ENCODE peak calls at places on chromosomes 13 and 19, in nine cellular contexts. Z, J, P, R, G, V, B, K and F are unnamed samples.

GRCh38 chr19:46970815-46971214 is 48.8 kb upstream of the NPAS1 start:
- DNase-seq in K (no peak), V (peak; percentile 79), J (peak; percentile 44), P (no peak), R (peak; percentile 82), G (no peak), B (no peak), Z (peak; percentile 26), F (no peak)

GRCh38 chr19:12778020-12778904 is 2.9 kb upstream of the HOOK2 start:
- DNase-seq in G (peak; percentile 93), K (peak; percentile 85), V (peak; percentile 86), Z (peak; percentile 81), P (peak; percentile 70), R (peak; percentile 66), B (no peak), J (peak; percentile 92), F (peak; percentile 55)

GRCh38 chr13:30529085-30529815 is 63.5 kb upstream of the HMGB1 start:
- DNase-seq in R (no peak), B (no peak), J (no peak), K (no peak), G (no peak), V (no peak), Z (no peak), P (no peak), F (no peak)

GRCh38 chr19:52935434-52935833 is 12.2 kb upstream of the ZNF888 start:
- DNase-seq in G (peak; percentile 54), J (peak; percentile 11), R (no peak), K (no peak), P (no peak), V (no peak), Z (no peak), B (no peak), F (peak; percentile 41)

GRCh38 chr13:41250993-41251392 is 12.4 kb downstream of the MTRF1 start:
- DNase-seq in G (no peak), V (no peak), P (no peak), R (no peak), K (no peak), Z (no peak), J (no peak), B (no peak), F (no peak)

GRCh38 chr13:26722321-26722720 is 38.3 kb downstream of the GPR12 start:
- DNase-seq in Z (no peak), V (no peak), R (no peak), K (no peak), B (no peak), G (no peak), P (no peak), J (no peak), F (no peak)

GRCh38 chr13:79404985-79405384 is 1.1 kb downstream of the RBM26 start:
- DNase-seq in V (no peak), B (no peak), R (no peak), Z (no peak), K (no peak), G (no peak), J (no peak), P (no peak), F (no peak)

GRCh38 chr19:43300876-43301765 is 31.8 kb upstream of the PSG9 start:
- DNase-seq in G (no peak), B (no peak), P (no peak), J (no peak), R (no peak), K (no peak), V (no peak), Z (peak; percentile 92), F (no peak)

GRCh38 chr13:113920606-113921306 is 53.1 kb downstream of the C13orf46 start:
- DNase-seq in K (no peak), Z (no peak), B (no peak), R (peak; percentile 5), J (no peak), P (peak; percentile 9), G (no peak), V (no peak), F (no peak)

GRCh38 chr19:12464769-12465725 is 19.6 kb downstream of the ZNF709 start:
- DNase-seq in V (no peak), R (no peak), G (no peak), Z (peak; percentile 33), P (no peak), B (no peak), K (no peak), J (no peak), F (no peak)

GRCh38 chr13:28597641-28598040 is 61.3 kb upstream of the POMP start:
- DNase-seq in Z (no peak), J (peak; percentile 51), V (no peak), R (no peak), B (no peak), K (no peak), G (peak; percentile 58), P (no peak), F (no peak)

GRCh38 chr13:27476943-27477681 is 26.7 kb upstream of the MTIF3 start:
- DNase-seq in J (no peak), Z (peak; percentile 83), G (peak; percentile 16), K (peak; percentile 62), B (no peak), R (no peak), V (no peak), P (no peak), F (peak; percentile 53)

GRCh38 chr19:32977269-32977668 is 5.2 kb downstream of the FAAP24 start:
- DNase-seq in K (no peak), J (no peak), Z (no peak), V (no peak), P (no peak), B (no peak), G (peak; percentile 23), R (no peak), F (no peak)

GRCh38 chr19:29675650-29676186 is 10.5 kb downstream of the PLEKHF1 start:
- DNase-seq in V (no peak), J (no peak), P (no peak), B (no peak), K (peak; percentile 40), G (no peak), R (peak; percentile 72), Z (no peak), F (no peak)

GRCh38 chr13:33262069-33262487 is 23.5 kb downstream of the STARD13 start:
- DNase-seq in Z (peak; percentile 87), V (no peak), R (no peak), G (no peak), P (no peak), J (no peak), B (no peak), K (peak; percentile 79), F (peak; percentile 27)

GRCh38 chr13:33263484-33263883 is 22.1 kb downstream of the STARD13 start:
- DNase-seq in P (no peak), Z (no peak), K (no peak), V (no peak), R (no peak), B (no peak), J (no peak), G (no peak), F (no peak)

GRCh38 chr13:33263976-33264619 is 21.5 kb downstream of the STARD13 start:
- DNase-seq in P (no peak), R (peak; percentile 30), V (no peak), K (no peak), B (no peak), G (no peak), Z (no peak), J (no peak), F (no peak)

GRCh38 chr13:33262554-33262953 is 23.0 kb downstream of the STARD13 start:
- DNase-seq in J (no peak), R (no peak), B (no peak), Z (no peak), G (no peak), V (no peak), P (no peak), K (no peak), F (no peak)

DNA sequence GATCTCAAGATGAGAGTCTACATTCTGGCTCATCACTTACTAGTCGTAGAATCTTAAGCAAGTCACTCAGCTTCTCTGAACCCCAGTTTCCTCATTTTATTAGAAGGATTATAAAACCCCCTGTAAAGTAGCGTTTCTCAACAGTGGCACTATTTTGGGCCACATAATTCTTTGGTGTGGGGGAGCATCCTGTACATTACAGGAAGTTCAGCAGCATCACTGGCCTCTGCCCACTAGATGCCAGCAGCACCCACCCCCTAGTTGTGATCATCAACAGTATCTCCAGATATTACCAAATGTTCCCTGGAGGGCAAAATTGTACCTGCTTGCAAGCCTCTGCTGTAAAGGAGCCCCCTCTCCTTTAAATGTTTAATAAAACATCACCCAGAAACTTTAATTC is 22.6 kb downstream of the STARD13 start:
- DNase-seq in K (no peak), B (no peak), G (no peak), V (no peak), P (no peak), J (no peak), R (no peak), Z (no peak), F (no peak)
- TF ChIP-seq CTCF in K (no peak), B (no peak), G (peak; percentile 6), V (no peak), P (no peak), J (peak; percentile 10), R (no peak), Z (no peak), F (no peak)

GRCh38 chr19:27776020-27776419 is 1436.9 kb downstream of the UQCRFS1 start:
- DNase-seq in V (no peak), G (peak; percentile 60), B (no peak), Z (no peak), J (peak; percentile 69), P (no peak), R (no peak), K (no peak), F (no peak)
- TF ChIP-seq CTCF in V (no peak), G (peak; percentile 42), B (no peak), Z (peak; percentile 55), J (peak; percentile 79), P (no peak), R (no peak), K (no peak), F (peak; percentile 24)

DNA sequence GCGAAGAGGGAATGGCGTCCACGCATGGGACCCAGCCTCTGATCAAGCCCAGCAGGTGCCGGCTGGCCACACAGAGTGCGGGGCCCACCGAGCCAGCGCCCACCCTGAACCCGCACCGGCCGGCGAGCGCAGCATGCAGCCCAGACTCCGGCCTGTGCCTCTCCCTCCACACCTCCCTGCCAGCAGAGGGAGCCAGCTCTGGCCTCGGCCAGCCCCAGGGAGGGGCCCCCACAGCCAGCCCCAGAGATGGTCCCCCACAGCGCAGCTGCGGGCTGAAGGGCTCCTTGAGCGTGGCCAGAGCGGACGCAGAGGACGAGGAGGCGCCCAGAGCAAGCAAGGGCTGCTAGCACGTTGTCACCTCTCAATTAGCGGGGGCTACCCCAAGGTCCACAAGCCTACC is 904.5 kb downstream of the SLITRK6 start:
- DNase-seq in B (no peak), P (no peak), K (no peak), J (no peak), Z (no peak), G (no peak), R (no peak), V (no peak), F (no peak)
- TF ChIP-seq CTCF in B (no peak), P (no peak), K (no peak), J (no peak), Z (no peak), G (no peak), R (no peak), V (no peak), F (no peak)

DNA sequence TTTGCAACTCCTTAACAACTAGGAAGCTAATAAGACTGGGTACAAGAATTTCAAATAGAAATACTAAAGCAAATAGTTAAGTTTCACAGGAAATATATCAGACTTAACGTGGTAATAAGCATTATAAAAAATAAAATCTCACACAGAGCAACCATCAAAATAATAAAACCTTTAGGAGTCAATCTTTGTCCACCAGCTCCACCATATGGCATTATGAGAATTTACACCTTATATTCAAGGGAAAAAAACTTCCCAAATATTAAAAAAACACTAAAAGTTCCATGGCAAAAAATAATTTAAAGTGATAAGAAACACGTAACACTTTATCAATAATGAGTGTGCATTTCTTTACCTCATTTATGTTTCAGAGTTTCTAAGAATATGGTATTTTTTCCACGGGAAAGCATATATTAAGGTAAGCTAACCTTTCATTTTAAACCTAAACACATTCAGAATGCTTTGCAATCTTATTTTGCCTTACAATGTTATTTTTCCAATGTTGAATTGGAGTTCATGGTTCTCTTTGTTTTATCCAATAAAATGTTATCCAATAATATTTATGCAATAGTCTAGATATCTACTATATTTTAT is 423.2 kb upstream of the SGCG start:
- DNase-seq in K (no peak), V (no peak), J (peak; percentile 20), R (no peak), P (no peak), B (no peak), Z (no peak), G (peak; percentile 28), F (no peak)
- TF ChIP-seq CTCF in K (no peak), V (peak; percentile 68), J (no peak), R (no peak), P (no peak), B (peak; percentile 72), Z (peak; percentile 57), G (peak; percentile 39), F (no peak)